ENCODE peak calls at places on chromosome 15, in five cellular contexts. D, O, E, Z and S are unnamed samples.

GRCh38 chr15:73870700-73871408 is 2.5 kb upstream of the TBC1D21 start:
- DNase-seq in D (no peak), O (no peak), E (no peak), Z (no peak), S (no peak)

GRCh38 chr15:30990036-30990435 is 1.4 kb downstream of the MTMR10 start:
- DNase-seq in D (no peak), O (no peak), E (no peak), Z (no peak), S (no peak)

GRCh38 chr15:56496635-56497034 is 31.7 kb upstream of the MNS1 start:
- DNase-seq in D (no peak), O (no peak), E (no peak), Z (no peak), S (no peak)

GRCh38 chr15:25543156-25543555 is 104.3 kb upstream of the UBE3A start:
- DNase-seq in D (peak; percentile 63), O (peak; percentile 51), E (no peak), Z (peak; percentile 90), S (peak; percentile 59)

GRCh38 chr15:29432191-29433049 is 162.8 kb upstream of the NSMCE3 start:
- DNase-seq in D (no peak), O (no peak), E (no peak), Z (no peak), S (no peak)

GRCh38 chr15:60612400-60613048 is 133.6 kb upstream of the ICE2 start:
- DNase-seq in D (no peak), O (no peak), E (no peak), Z (no peak), S (no peak)

GRCh38 chr15:101049856-101050646 is 130.9 kb downstream of the LRRK1 start:
- DNase-seq in D (no peak), O (no peak), E (peak; percentile 58), Z (peak; percentile 56), S (no peak)

GRCh38 chr15:36779744-36780408 is 200.4 kb downstream of the CDIN1 start:
- DNase-seq in D (no peak), O (no peak), E (no peak), Z (no peak), S (no peak)

GRCh38 chr15:72604794-72605193 is 49.7 kb upstream of the GOLGA6B start:
- DNase-seq in D (no peak), O (no peak), E (no peak), Z (no peak), S (no peak)

GRCh38 chr15:93217343-93217742 is 128.3 kb upstream of the RGMA start:
- DNase-seq in D (no peak), O (no peak), E (no peak), Z (no peak), S (no peak)

GRCh38 chr15:71093089-71094024 is 21.9 kb upstream of the THSD4 start:
- DNase-seq in D (no peak), O (peak; percentile 83), E (no peak), Z (no peak), S (no peak)

GRCh38 chr15:64828985-64829384 is 3.5 kb upstream of the PIF1 start:
- DNase-seq in D (no peak), O (no peak), E (no peak), Z (no peak), S (no peak)

GRCh38 chr15:72685925-72686794 is at the start of the genes BBS4 and HIGD2B:
- DNase-seq in D (peak; percentile 84), O (peak; percentile 88), E (peak; percentile 96), Z (peak; percentile 90), S (peak; percentile 77)

GRCh38 chr15:70976856-70977255 is 84.2 kb downstream of the LRRC49 start:
- DNase-seq in D (no peak), O (no peak), E (no peak), Z (no peak), S (no peak)

GRCh38 chr15:43880406-43881184 is 53.8 kb downstream of the WDR76 start:
- DNase-seq in D (no peak), O (no peak), E (peak; percentile 12), Z (no peak), S (no peak)

GRCh38 chr15:68795298-68795848 is 25.3 kb downstream of the ANP32A start:
- DNase-seq in D (peak; percentile 81), O (peak; percentile 97), E (peak; percentile 97), Z (peak; percentile 95), S (peak; percentile 91)

GRCh38 chr15:57118013-57118799 is 199.8 kb downstream of the TCF12 start:
- DNase-seq in D (no peak), O (no peak), E (no peak), Z (no peak), S (no peak)

GRCh38 chr15:58190419-58190818 is 52.2 kb downstream of the AQP9 start:
- DNase-seq in D (no peak), O (no peak), E (no peak), Z (no peak), S (no peak)

GRCh38 chr15:26082833-26083174 is 219.7 kb upstream of the ATP10A start:
- DNase-seq in D (no peak), O (no peak), E (no peak), Z (no peak), S (no peak)

GRCh38 chr15:86647810-86648440 is 568.3 kb downstream of the AGBL1 start:
- DNase-seq in D (no peak), O (no peak), E (no peak), Z (no peak), S (no peak)

GRCh38 chr15:44790215-44790614 is 53.9 kb downstream of the TRIM69 start:
- DNase-seq in D (no peak), O (no peak), E (no peak), Z (no peak), S (no peak)

GRCh38 chr15:100663066-100663465 is 60.7 kb downstream of the ASB7 start:
- DNase-seq in D (no peak), O (no peak), E (no peak), Z (no peak), S (no peak)

GRCh38 chr15:74643368-74644204 is 27.9 kb downstream of the CLK3 start:
- DNase-seq in D (no peak), O (no peak), E (no peak), Z (no peak), S (no peak)

GRCh38 chr15:65038428-65038827 is 6.8 kb upstream of the SLC51B start:
- DNase-seq in D (no peak), O (no peak), E (no peak), Z (no peak), S (no peak)

GRCh38 chr15:98983333-98983732 is 24.3 kb downstream of the PGPEP1L start:
- DNase-seq in D (peak; percentile 54), O (no peak), E (no peak), Z (peak; percentile 74), S (no peak)

DNA sequence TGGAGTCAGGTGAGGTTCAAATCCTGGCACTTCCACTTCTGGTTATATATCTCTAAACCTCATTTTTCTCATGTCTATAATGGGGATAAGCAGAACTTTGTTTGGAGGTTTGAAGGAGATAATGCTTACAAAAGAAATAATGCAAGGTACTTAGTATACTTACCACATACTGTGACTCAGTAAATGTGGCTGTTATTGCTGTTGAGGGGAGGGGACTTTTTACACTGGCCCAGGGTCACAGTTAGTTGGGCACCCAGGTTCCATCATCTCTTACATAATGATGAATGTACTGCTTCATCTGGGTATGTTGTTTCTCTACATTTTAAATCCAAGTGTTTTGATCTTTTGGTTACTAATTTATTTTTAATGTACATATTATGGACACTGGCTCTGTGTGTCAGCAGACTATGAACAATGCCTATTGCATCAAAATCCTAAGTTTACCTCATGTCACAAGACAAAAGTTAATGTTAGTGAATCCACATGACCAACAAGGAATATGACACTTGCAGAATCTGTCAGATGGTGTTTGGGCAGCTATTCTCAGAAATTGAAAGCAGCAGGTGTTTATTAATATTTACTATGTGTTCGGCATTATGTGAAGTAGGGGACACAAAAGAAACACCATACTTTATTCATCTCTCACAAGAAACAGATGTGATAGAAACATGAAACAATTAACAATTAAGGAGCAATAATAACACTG is 109.6 kb downstream of the GALK2 start:
- DNase-seq in D (no peak), O (no peak), E (no peak), Z (no peak), S (no peak)
- H3K27ac ChIP-seq in D (no peak overlapping the region), O (no peak overlapping the region), E (no peak overlapping the region), Z (no peak overlapping the region), S (no peak overlapping the region)

GRCh38 chr15:39936681-39937080 is 2.8 kb downstream of the EIF2AK4 start:
- DNase-seq in D (no peak), O (no peak), E (no peak), Z (no peak), S (no peak)

GRCh38 chr15:39936187-39936586 is 2.3 kb downstream of the EIF2AK4 start:
- DNase-seq in D (no peak), O (no peak), E (no peak), Z (no peak), S (no peak)

GRCh38 chr15:39935241-39935640 is 1.3 kb downstream of the EIF2AK4 start:
- DNase-seq in D (no peak), O (no peak), E (no peak), Z (no peak), S (no peak)

GRCh38 chr15:39931615-39932014 is 2.3 kb upstream of the EIF2AK4 start:
- DNase-seq in D (no peak), O (no peak), E (no peak), Z (no peak), S (no peak)

GRCh38 chr15:39934415-39935044 is 615 bp downstream of the EIF2AK4 start:
- DNase-seq in D (no peak), O (no peak), E (no peak), Z (no peak), S (no peak)
- TF ChIP-seq CTCF in D (no peak), O (no peak), E (no peak), Z (no peak), S (no peak)

GRCh38 chr15:85104584-85104983 is 122.9 kb downstream of the PDE8A start:
- DNase-seq in D (no peak), O (no peak), E (no peak), Z (no peak), S (no peak)
- H3K27ac ChIP-seq in D (no peak overlapping the region), O (no peak overlapping the region), E (no peak overlapping the region), Z (no peak overlapping the region), S (peak overlapping the region; percentile 100)

GRCh38 chr15:81294501-81294850 is 29.5 kb downstream of the STARD5 start:
- DNase-seq in D (no peak), O (no peak), E (no peak), Z (no peak), S (no peak)
- TF ChIP-seq CTCF in D (no peak), O (no peak), E (no peak), Z (no peak), S (no peak)

DNA sequence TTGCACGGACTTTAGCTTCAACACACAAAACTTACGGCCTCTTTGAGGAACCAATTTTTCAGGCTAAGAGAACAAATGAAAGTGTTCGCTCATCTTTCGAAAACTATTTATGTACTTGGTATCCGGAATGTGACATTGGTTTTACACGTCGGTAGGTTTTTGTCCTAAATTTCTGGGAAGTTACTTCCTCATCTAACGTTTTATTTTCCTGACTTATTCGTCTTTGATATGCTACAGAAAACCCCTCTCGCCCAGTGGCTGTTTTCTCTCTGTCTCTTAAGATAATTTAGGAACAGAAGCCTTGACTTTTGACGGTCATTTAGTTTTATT is 879 bp upstream of the GREM1 start:
- DNase-seq in D (no peak), O (no peak), E (no peak), Z (no peak), S (no peak)
- H3K27ac ChIP-seq in D (no peak overlapping the region), O (no peak overlapping the region), E (no peak overlapping the region), Z (peak overlapping the region; percentile 51), S (peak overlapping the region; percentile 74)